ENCODE peak calls at places on chromosomes 6 and 20, in six cellular contexts. B is heart right ventricle, C is HFF-Myc, H is GM06990, A is sigmoid colon, V is A549. L is an unnamed sample.
A peak's percentile ranks its signal among the peaks of the same experiment; 100 is the strongest.

GRCh38 chr20:36113566-36114247 is 40.8 kb upstream of the EPB41L1 start:
- DNase-seq in B (no peak), C (no peak), H (peak; percentile 29), A (no peak), V (no peak), L (no peak)

GRCh38 chr6:134177753-134178229 is 125.4 kb upstream of the SLC2A12 start:
- DNase-seq in B (no peak), C (no peak), H (no peak), A (no peak), V (no peak), L (no peak)

GRCh38 chr6:57242505-57242904 is 20.4 kb upstream of the RAB23 start:
- DNase-seq in B (no peak), C (peak; percentile 44), H (no peak), A (no peak), V (peak; percentile 15), L (peak; percentile 96)

GRCh38 chr6:87766211-87766610 is 64.2 kb upstream of the AKIRIN2 start:
- DNase-seq in B (no peak), C (no peak), H (no peak), A (no peak), V (no peak), L (no peak)

GRCh38 chr6:52330470-52330869 is 31.5 kb upstream of the PAQR8 start:
- DNase-seq in B (no peak), C (no peak), H (no peak), A (no peak), V (no peak), L (no peak)

GRCh38 chr6:125529061-125529460 is 220.4 kb upstream of the HEY2 start:
- DNase-seq in B (no peak), C (no peak), H (no peak), A (no peak), V (no peak), L (no peak)

GRCh38 chr20:52224920-52225319 is 33.3 kb upstream of the ZFP64 start:
- DNase-seq in B (no peak), C (no peak), H (no peak), A (no peak), V (no peak), L (no peak)

GRCh38 chr6:131107166-131107565 is 28.1 kb upstream of the AKAP7 start:
- DNase-seq in B (no peak), C (no peak), H (peak; percentile 18), A (no peak), V (peak; percentile 26), L (peak; percentile 68)

GRCh38 chr20:22796465-22797077 is 212.2 kb upstream of the FOXA2 start:
- DNase-seq in B (no peak), C (no peak), H (no peak), A (no peak), V (no peak), L (no peak)

GRCh38 chr6:39653631-39654030 is 71.6 kb downstream of the KIF6 start:
- DNase-seq in B (no peak), C (no peak), H (no peak), A (no peak), V (no peak), L (no peak)

GRCh38 chr6:157323924-157324276 is 581 bp upstream of the TMEM242 start:
- DNase-seq in B (peak; percentile 85), C (peak; percentile 31), H (no peak), A (peak; percentile 88), V (peak; percentile 32), L (peak; percentile 58)

GRCh38 chr20:43690943-43691598 is 24.2 kb downstream of the MYBL2 start:
- DNase-seq in B (no peak), C (no peak), H (no peak), A (no peak), V (no peak), L (no peak)

GRCh38 chr6:13517116-13517515 is 29.7 kb upstream of the GFOD1 start:
- DNase-seq in B (no peak), C (no peak), H (no peak), A (no peak), V (no peak), L (no peak)

GRCh38 chr20:18057106-18057993 is at the start of gene OVOL2:
- DNase-seq in B (no peak), C (no peak), H (no peak), A (no peak), V (no peak), L (no peak)

GRCh38 chr20:2596673-2597279 is 55.7 kb upstream of the NOP56 start:
- DNase-seq in B (no peak), C (peak; percentile 51), H (no peak), A (no peak), V (no peak), L (no peak)

GRCh38 chr6:109397020-109397419 is 14.8 kb upstream of the CD164 start:
- DNase-seq in B (no peak), C (no peak), H (no peak), A (no peak), V (no peak), L (no peak)

GRCh38 chr20:17083738-17084137 is 143.1 kb upstream of the PCSK2 start:
- DNase-seq in B (no peak), C (no peak), H (no peak), A (no peak), V (no peak), L (no peak)

GRCh38 chr6:136737343-136738177 is 54.7 kb downstream of the MAP3K5 start:
- DNase-seq in B (no peak), C (no peak), H (no peak), A (peak; percentile 76), V (no peak), L (no peak)

GRCh38 chr6:28587011-28587745 is 61.5 kb downstream of the GPX5 start:
- DNase-seq in B (peak; percentile 19), C (no peak), H (peak; percentile 85), A (no peak), V (peak; percentile 67), L (no peak)

GRCh38 chr6:127446356-127446755 is 12.8 kb downstream of the KIAA0408 start:
- DNase-seq in B (no peak), C (no peak), H (no peak), A (no peak), V (no peak), L (no peak)

GRCh38 chr20:56626367-56627121 is 2.6 kb upstream of the TFAP2C start:
- DNase-seq in B (no peak), C (no peak), H (peak; percentile 12), A (peak; percentile 63), V (peak; percentile 50), L (no peak)

GRCh38 chr6:38604700-38605099 is 35.0 kb downstream of the BTBD9 start:
- DNase-seq in B (no peak), C (no peak), H (no peak), A (no peak), V (no peak), L (peak; percentile 67)

GRCh38 chr20:277496-277781 is 13.1 kb downstream of the C20orf96 start:
- DNase-seq in B (peak; percentile 0), C (no peak), H (no peak), A (no peak), V (no peak), L (no peak)
- H3K4me3 ChIP-seq in B (no peak overlapping the region), C (no peak overlapping the region), H (no peak overlapping the region), A (no peak overlapping the region), V (no peak overlapping the region), L (no peak overlapping the region)

GRCh38 chr6:8707956-8708772 is 272.8 kb upstream of the SLC35B3 start:
- DNase-seq in B (no peak), C (peak; percentile 4), H (no peak), A (no peak), V (peak; percentile 6), L (peak; percentile 37)
- TF ChIP-seq CTCF in B (no peak), C (peak; percentile 25), H (peak; percentile 21), A (no peak), V (peak; percentile 49), L (peak; percentile 54)

DNA sequence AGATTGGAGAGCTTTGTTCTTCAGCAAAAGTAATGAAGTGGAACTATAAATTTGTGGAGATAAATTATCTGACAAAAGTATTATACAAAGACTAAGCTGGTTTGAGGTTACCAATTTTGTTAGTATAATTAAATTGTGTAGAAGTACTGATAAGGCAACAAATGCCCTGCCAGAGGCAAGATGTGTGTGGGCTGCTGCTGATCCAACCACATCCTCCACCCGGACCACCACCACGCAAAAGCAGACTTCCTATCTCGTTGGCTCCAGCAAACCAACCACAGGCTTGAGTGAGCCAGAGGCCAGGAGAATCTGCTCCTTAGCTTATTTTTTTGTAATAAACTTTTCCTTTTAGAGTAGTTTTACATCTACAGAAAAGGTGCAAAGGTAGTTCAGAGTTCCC is 1.1 kb upstream of the MYLK4 start:
- DNase-seq in B (no peak), C (no peak), H (no peak), A (no peak), V (no peak), L (no peak)
- H3K4me3 ChIP-seq in B (no peak overlapping the region), C (no peak overlapping the region), H (no peak overlapping the region), A (no peak overlapping the region), V (no peak overlapping the region), L (no peak overlapping the region)

DNA sequence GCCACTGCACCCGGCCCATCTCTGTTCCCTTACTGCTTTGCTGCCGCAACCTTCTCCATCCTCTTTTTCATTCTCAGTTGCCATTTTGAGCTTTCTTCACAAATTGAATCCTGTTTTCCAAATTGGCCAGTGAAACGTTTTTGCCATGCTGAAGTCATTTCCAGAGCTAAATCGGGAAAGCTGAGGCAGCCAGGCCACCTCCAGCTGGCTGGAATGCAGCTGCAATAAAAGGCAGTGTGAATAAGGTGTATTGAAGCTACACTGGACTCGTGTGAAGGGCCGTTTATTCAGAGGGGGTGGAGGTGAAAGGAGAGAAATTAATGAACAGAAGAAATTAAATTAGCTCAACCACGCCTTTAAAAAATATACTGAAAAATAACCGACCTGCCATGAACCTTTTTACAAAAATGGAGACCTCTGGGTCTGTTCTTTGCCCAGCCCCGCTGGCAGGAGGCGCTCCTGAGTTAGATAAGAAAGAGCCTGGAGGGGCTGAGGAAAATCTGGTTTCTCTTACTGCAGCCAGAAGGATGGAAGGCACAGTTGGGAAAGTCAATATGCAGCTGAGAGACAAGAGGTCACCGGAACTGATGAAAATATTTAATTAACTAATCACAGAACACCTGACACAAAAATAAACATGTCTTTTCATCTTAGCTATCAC is 283.9 kb downstream of the FOXC1 start:
- DNase-seq in B (no peak), C (no peak), H (no peak), A (no peak), V (no peak), L (no peak)
- TF ChIP-seq CTCF in B (no peak), C (peak; percentile 62), H (peak; percentile 15), A (no peak), V (peak; percentile 6), L (peak; percentile 47)

GRCh38 chr6:34227656-34228421 is 8.8 kb upstream of the HMGA1 start:
- DNase-seq in B (no peak), C (no peak), H (no peak), A (no peak), V (no peak), L (no peak)
- H3K4me3 ChIP-seq in B (no peak overlapping the region), C (no peak overlapping the region), H (no peak overlapping the region), A (no peak overlapping the region), V (no peak overlapping the region), L (no peak overlapping the region)

L was measured in retinal pigment epithelial cell.